ENCODE peak calls at places on chromosome 14, in eight cellular contexts. V, A, N, J, D, T, B and I are unnamed samples.

GRCh38 chr14:75906680-75907280 is 75.0 kb downstream of the TGFB3 start:
- DNase-seq in V (peak), J (peak), B (peak), D (peak), A (peak), T (peak), N (peak), I (peak)

GRCh38 chr14:22839159-22839779 is 2.9 kb downstream of the MMP14 start:
- DNase-seq in V (no peak), J (peak), T (no peak), N (no peak), D (no peak), A (no peak), B (no peak), I (no peak)

GRCh38 chr14:91382712-91383111 is 34.9 kb downstream of the CCDC88C start:
- DNase-seq in B (no peak), J (no peak), D (no peak), T (no peak), V (no peak), N (no peak), A (no peak), I (no peak)

GRCh38 chr14:75092698-75093097 is 23.3 kb downstream of the ZC2HC1C start:
- DNase-seq in B (no peak), N (no peak), A (no peak), J (no peak), V (no peak), D (no peak), T (no peak), I (no peak)

GRCh38 chr14:37588956-37589737 is 5.9 kb downstream of the FOXA1 start:
- DNase-seq in B (no peak), D (no peak), J (peak), N (no peak), A (no peak), T (no peak), V (no peak), I (no peak)

GRCh38 chr14:34682787-34683321 is 31.5 kb downstream of the CFL2 start:
- DNase-seq in N (no peak), D (peak), B (no peak), A (no peak), V (no peak), T (no peak), J (no peak), I (no peak)

GRCh38 chr14:76389841-76390240 is 13.9 kb downstream of the ESRRB start:
- DNase-seq in B (no peak), D (no peak), A (no peak), J (no peak), N (no peak), V (no peak), T (no peak), I (no peak)

GRCh38 chr14:65333926-65334687 is 78.4 kb upstream of the FUT8 start:
- DNase-seq in J (no peak), A (no peak), B (no peak), N (no peak), V (no peak), T (no peak), D (peak), I (no peak)

GRCh38 chr14:40096968-40097367 is 664.7 kb upstream of the FBXO33 start:
- DNase-seq in V (no peak), A (no peak), N (no peak), B (no peak), D (no peak), J (no peak), T (no peak), I (no peak)

GRCh38 chr14:91123201-91123600 is 9.3 kb downstream of the DGLUCY start:
- DNase-seq in T (no peak), A (no peak), V (no peak), D (no peak), B (no peak), N (no peak), J (no peak), I (no peak)

GRCh38 chr14:60114881-60115280 is 23.2 kb downstream of the PCNX4 start:
- DNase-seq in T (no peak), V (no peak), N (no peak), A (no peak), J (no peak), D (no peak), B (no peak), I (no peak)

GRCh38 chr14:23167006-23167847 is 16.2 kb downstream of the SLC7A8 start:
- DNase-seq in J (no peak), V (no peak), N (no peak), A (no peak), D (no peak), T (no peak), B (no peak), I (no peak)

GRCh38 chr14:25007832-25008231 is 42.1 kb downstream of the STXBP6 start:
- DNase-seq in T (no peak), V (no peak), A (no peak), N (no peak), B (no peak), D (no peak), J (no peak), I (no peak)